ENCODE peak calls at places on chromosome 7, in eight cellular contexts. One of them, this sample, is unnamed.

GRCh38 chr7:116209561-116210070 is 723 bp upstream of the TES start:
- DNase-seq in nephron progenitor cell: no peak
- DNase-seq in stimulated activated naive CD8-positive, alpha-beta T cell treated with anti-CD3 and anti-CD28 coated beads, Interleukin-15, amount 100 ng/mL, for 72 hours: no peak
- DNase-seq in iPS-NIHi11: no peak
- DNase-seq in activated naive CD4-positive, alpha-beta T cell treated with anti-CD3 and anti-CD28 coated beads for 36 hours: peak; percentile 53
- DNase-seq in cardiac fibroblast: no peak
- DNase-seq in Caco-2: no peak
- DNase-seq in Calu3: no peak
- DNase-seq in this sample: no peak

GRCh38 chr7:106284516-106285050 is at the start of gene NAMPT:
- DNase-seq in activated naive CD4-positive, alpha-beta T cell treated with anti-CD3 and anti-CD28 coated beads for 36 hours: no peak
- DNase-seq in nephron progenitor cell: peak; percentile 79
- DNase-seq in Calu3: peak; percentile 65
- DNase-seq in Caco-2: peak; percentile 73
- DNase-seq in stimulated activated naive CD8-positive, alpha-beta T cell treated with anti-CD3 and anti-CD28 coated beads, Interleukin-15, amount 100 ng/mL, for 72 hours: peak; percentile 56
- DNase-seq in cardiac fibroblast: no peak
- DNase-seq in iPS-NIHi11: peak; percentile 66
- DNase-seq in this sample: peak; percentile 63

GRCh38 chr7:5432691-5433090 is 9.1 kb upstream of the TNRC18 start:
- DNase-seq in activated naive CD4-positive, alpha-beta T cell treated with anti-CD3 and anti-CD28 coated beads for 36 hours: no peak
- DNase-seq in Calu3: no peak
- DNase-seq in cardiac fibroblast: no peak
- DNase-seq in nephron progenitor cell: no peak
- DNase-seq in iPS-NIHi11: no peak
- DNase-seq in stimulated activated naive CD8-positive, alpha-beta T cell treated with anti-CD3 and anti-CD28 coated beads, Interleukin-15, amount 100 ng/mL, for 72 hours: no peak
- DNase-seq in Caco-2: no peak
- DNase-seq in this sample: no peak

GRCh38 chr7:134726581-134726980 is 52.9 kb upstream of the CALD1 start:
- DNase-seq in stimulated activated naive CD8-positive, alpha-beta T cell treated with anti-CD3 and anti-CD28 coated beads, Interleukin-15, amount 100 ng/mL, for 72 hours: no peak
- DNase-seq in cardiac fibroblast: no peak
- DNase-seq in nephron progenitor cell: no peak
- DNase-seq in activated naive CD4-positive, alpha-beta T cell treated with anti-CD3 and anti-CD28 coated beads for 36 hours: no peak
- DNase-seq in Caco-2: no peak
- DNase-seq in iPS-NIHi11: no peak
- DNase-seq in Calu3: no peak
- DNase-seq in this sample: no peak

GRCh38 chr7:80277434-80278427 is 143.1 kb downstream of the GNAI1 start:
- DNase-seq in Calu3: peak; percentile 35
- DNase-seq in activated naive CD4-positive, alpha-beta T cell treated with anti-CD3 and anti-CD28 coated beads for 36 hours: no peak
- DNase-seq in Caco-2: no peak
- DNase-seq in iPS-NIHi11: no peak
- DNase-seq in nephron progenitor cell: no peak
- DNase-seq in stimulated activated naive CD8-positive, alpha-beta T cell treated with anti-CD3 and anti-CD28 coated beads, Interleukin-15, amount 100 ng/mL, for 72 hours: no peak
- DNase-seq in cardiac fibroblast: peak; percentile 72
- DNase-seq in this sample: peak; percentile 11

GRCh38 chr7:43234073-43234472 is 121.6 kb downstream of the HECW1 start:
- DNase-seq in Caco-2: no peak
- DNase-seq in stimulated activated naive CD8-positive, alpha-beta T cell treated with anti-CD3 and anti-CD28 coated beads, Interleukin-15, amount 100 ng/mL, for 72 hours: no peak
- DNase-seq in iPS-NIHi11: no peak
- DNase-seq in activated naive CD4-positive, alpha-beta T cell treated with anti-CD3 and anti-CD28 coated beads for 36 hours: no peak
- DNase-seq in nephron progenitor cell: no peak
- DNase-seq in Calu3: no peak
- DNase-seq in cardiac fibroblast: no peak
- DNase-seq in this sample: no peak

GRCh38 chr7:38822556-38822955 is 86.4 kb downstream of the VPS41 start:
- DNase-seq in nephron progenitor cell: no peak
- DNase-seq in activated naive CD4-positive, alpha-beta T cell treated with anti-CD3 and anti-CD28 coated beads for 36 hours: no peak
- DNase-seq in Calu3: no peak
- DNase-seq in iPS-NIHi11: no peak
- DNase-seq in Caco-2: no peak
- DNase-seq in cardiac fibroblast: peak; percentile 33
- DNase-seq in stimulated activated naive CD8-positive, alpha-beta T cell treated with anti-CD3 and anti-CD28 coated beads, Interleukin-15, amount 100 ng/mL, for 72 hours: no peak
- DNase-seq in this sample: no peak

GRCh38 chr7:98252655-98253054 is 623 bp upstream of the TECPR1 start:
- DNase-seq in cardiac fibroblast: no peak
- DNase-seq in Caco-2: no peak
- DNase-seq in stimulated activated naive CD8-positive, alpha-beta T cell treated with anti-CD3 and anti-CD28 coated beads, Interleukin-15, amount 100 ng/mL, for 72 hours: no peak
- DNase-seq in activated naive CD4-positive, alpha-beta T cell treated with anti-CD3 and anti-CD28 coated beads for 36 hours: no peak
- DNase-seq in Calu3: no peak
- DNase-seq in iPS-NIHi11: no peak
- DNase-seq in nephron progenitor cell: no peak
- DNase-seq in this sample: no peak

GRCh38 chr7:20647908-20648776 is 32.7 kb downstream of the ABCB5 start:
- DNase-seq in nephron progenitor cell: peak; percentile 47
- DNase-seq in activated naive CD4-positive, alpha-beta T cell treated with anti-CD3 and anti-CD28 coated beads for 36 hours: peak; percentile 9
- DNase-seq in stimulated activated naive CD8-positive, alpha-beta T cell treated with anti-CD3 and anti-CD28 coated beads, Interleukin-15, amount 100 ng/mL, for 72 hours: no peak
- DNase-seq in iPS-NIHi11: peak; percentile 63
- DNase-seq in cardiac fibroblast: peak; percentile 38
- DNase-seq in Calu3: peak; percentile 77
- DNase-seq in Caco-2: peak; percentile 62
- DNase-seq in this sample: peak; percentile 86

GRCh38 chr7:17155529-17155928 is 142.9 kb upstream of the AHR start:
- DNase-seq in activated naive CD4-positive, alpha-beta T cell treated with anti-CD3 and anti-CD28 coated beads for 36 hours: no peak
- DNase-seq in nephron progenitor cell: no peak
- DNase-seq in Caco-2: no peak
- DNase-seq in cardiac fibroblast: no peak
- DNase-seq in stimulated activated naive CD8-positive, alpha-beta T cell treated with anti-CD3 and anti-CD28 coated beads, Interleukin-15, amount 100 ng/mL, for 72 hours: no peak
- DNase-seq in iPS-NIHi11: no peak
- DNase-seq in Calu3: no peak
- DNase-seq in this sample: no peak

GRCh38 chr7:40482794-40483374 is 348.1 kb downstream of the SUGCT start:
- DNase-seq in Caco-2: no peak
- DNase-seq in stimulated activated naive CD8-positive, alpha-beta T cell treated with anti-CD3 and anti-CD28 coated beads, Interleukin-15, amount 100 ng/mL, for 72 hours: no peak
- DNase-seq in cardiac fibroblast: no peak
- DNase-seq in iPS-NIHi11: no peak
- DNase-seq in nephron progenitor cell: no peak
- DNase-seq in Calu3: no peak
- DNase-seq in activated naive CD4-positive, alpha-beta T cell treated with anti-CD3 and anti-CD28 coated beads for 36 hours: no peak
- DNase-seq in this sample: no peak

GRCh38 chr7:40595129-40595528 is 460.3 kb downstream of the SUGCT start:
- DNase-seq in iPS-NIHi11: no peak
- DNase-seq in stimulated activated naive CD8-positive, alpha-beta T cell treated with anti-CD3 and anti-CD28 coated beads, Interleukin-15, amount 100 ng/mL, for 72 hours: no peak
- DNase-seq in Caco-2: no peak
- DNase-seq in nephron progenitor cell: no peak
- DNase-seq in activated naive CD4-positive, alpha-beta T cell treated with anti-CD3 and anti-CD28 coated beads for 36 hours: no peak
- DNase-seq in cardiac fibroblast: no peak
- DNase-seq in Calu3: no peak
- DNase-seq in this sample: no peak

GRCh38 chr7:5363729-5364128 is 59.9 kb downstream of the TNRC18 start:
- DNase-seq in Calu3: no peak
- DNase-seq in iPS-NIHi11: no peak
- DNase-seq in stimulated activated naive CD8-positive, alpha-beta T cell treated with anti-CD3 and anti-CD28 coated beads, Interleukin-15, amount 100 ng/mL, for 72 hours: no peak
- DNase-seq in nephron progenitor cell: no peak
- DNase-seq in Caco-2: no peak
- DNase-seq in activated naive CD4-positive, alpha-beta T cell treated with anti-CD3 and anti-CD28 coated beads for 36 hours: peak; percentile 33
- DNase-seq in cardiac fibroblast: no peak
- DNase-seq in this sample: no peak

This sample was measured in GM23338.